ENCODE peak calls at places on chromosomes 3 and 15, in seven cellular contexts. One of them, this sample, is unnamed.
A peak's percentile ranks its signal among the peaks of the same experiment; 100 is the strongest.

GRCh38 chr15:93341164-93341563 is 252.2 kb upstream of the RGMA start:
- DNase-seq in activated T-cell treated with anti-CD3 and anti-CD28 coated beads, Interleukin-2, amount 50 U/mL, for 72 hours: no peak
- DNase-seq in hypothalamus: no peak
- DNase-seq in AG09309: no peak
- DNase-seq in D341Med: no peak
- DNase-seq in choroid plexus epithelial cell: no peak
- DNase-seq in stimulated activated CD4-positive, alpha-beta T cell treated with anti-CD3 and anti-CD28 coated beads, Interleukin-4, amount 100 ng/mL, for 24 hours: no peak
- DNase-seq in this sample: no peak

GRCh38 chr3:115658032-115658336 is 34.7 kb downstream of the GAP43 start:
- DNase-seq in activated T-cell treated with anti-CD3 and anti-CD28 coated beads, Interleukin-2, amount 50 U/mL, for 72 hours: no peak
- DNase-seq in hypothalamus: no peak
- DNase-seq in AG09309: no peak
- DNase-seq in D341Med: no peak
- DNase-seq in choroid plexus epithelial cell: peak; percentile 26
- DNase-seq in stimulated activated CD4-positive, alpha-beta T cell treated with anti-CD3 and anti-CD28 coated beads, Interleukin-4, amount 100 ng/mL, for 24 hours: no peak
- DNase-seq in this sample: no peak

GRCh38 chr3:159239054-159239453 is 437.2 kb downstream of the MFSD1 start:
- DNase-seq in activated T-cell treated with anti-CD3 and anti-CD28 coated beads, Interleukin-2, amount 50 U/mL, for 72 hours: no peak
- DNase-seq in hypothalamus: no peak
- DNase-seq in AG09309: peak; percentile 40
- DNase-seq in D341Med: no peak
- DNase-seq in choroid plexus epithelial cell: peak; percentile 48
- DNase-seq in stimulated activated CD4-positive, alpha-beta T cell treated with anti-CD3 and anti-CD28 coated beads, Interleukin-4, amount 100 ng/mL, for 24 hours: no peak
- DNase-seq in this sample: no peak

GRCh38 chr3:4797201-4797600 is 182.0 kb upstream of the BHLHE40 start:
- DNase-seq in activated T-cell treated with anti-CD3 and anti-CD28 coated beads, Interleukin-2, amount 50 U/mL, for 72 hours: no peak
- DNase-seq in hypothalamus: no peak
- DNase-seq in AG09309: no peak
- DNase-seq in D341Med: no peak
- DNase-seq in choroid plexus epithelial cell: peak; percentile 11
- DNase-seq in stimulated activated CD4-positive, alpha-beta T cell treated with anti-CD3 and anti-CD28 coated beads, Interleukin-4, amount 100 ng/mL, for 24 hours: no peak
- DNase-seq in this sample: no peak

GRCh38 chr3:37707428-37708372 is 154.0 kb upstream of the CTDSPL start:
- DNase-seq in activated T-cell treated with anti-CD3 and anti-CD28 coated beads, Interleukin-2, amount 50 U/mL, for 72 hours: no peak
- DNase-seq in hypothalamus: no peak
- DNase-seq in AG09309: no peak
- DNase-seq in D341Med: no peak
- DNase-seq in choroid plexus epithelial cell: no peak
- DNase-seq in stimulated activated CD4-positive, alpha-beta T cell treated with anti-CD3 and anti-CD28 coated beads, Interleukin-4, amount 100 ng/mL, for 24 hours: no peak
- DNase-seq in this sample: no peak

GRCh38 chr15:88896339-88897033 is 1.1 kb upstream of the HAPLN3 start:
- DNase-seq in activated T-cell treated with anti-CD3 and anti-CD28 coated beads, Interleukin-2, amount 50 U/mL, for 72 hours: no peak
- DNase-seq in hypothalamus: no peak
- DNase-seq in AG09309: no peak
- DNase-seq in D341Med: no peak
- DNase-seq in choroid plexus epithelial cell: no peak
- DNase-seq in stimulated activated CD4-positive, alpha-beta T cell treated with anti-CD3 and anti-CD28 coated beads, Interleukin-4, amount 100 ng/mL, for 24 hours: no peak
- DNase-seq in this sample: no peak

GRCh38 chr3:187040637-187041361 is 98.5 kb downstream of the RPL39L start:
- DNase-seq in activated T-cell treated with anti-CD3 and anti-CD28 coated beads, Interleukin-2, amount 50 U/mL, for 72 hours: no peak
- DNase-seq in hypothalamus: no peak
- DNase-seq in AG09309: no peak
- DNase-seq in D341Med: no peak
- DNase-seq in choroid plexus epithelial cell: peak; percentile 51
- DNase-seq in stimulated activated CD4-positive, alpha-beta T cell treated with anti-CD3 and anti-CD28 coated beads, Interleukin-4, amount 100 ng/mL, for 24 hours: no peak
- DNase-seq in this sample: no peak

GRCh38 chr15:58608129-58608590 is 141.3 kb downstream of the ADAM10 start:
- DNase-seq in activated T-cell treated with anti-CD3 and anti-CD28 coated beads, Interleukin-2, amount 50 U/mL, for 72 hours: no peak
- DNase-seq in hypothalamus: no peak
- DNase-seq in AG09309: peak; percentile 57
- DNase-seq in D341Med: no peak
- DNase-seq in choroid plexus epithelial cell: peak; percentile 73
- DNase-seq in stimulated activated CD4-positive, alpha-beta T cell treated with anti-CD3 and anti-CD28 coated beads, Interleukin-4, amount 100 ng/mL, for 24 hours: no peak
- DNase-seq in this sample: no peak

GRCh38 chr15:43544266-43544665 is 26.9 kb downstream of the MAP1A start:
- DNase-seq in activated T-cell treated with anti-CD3 and anti-CD28 coated beads, Interleukin-2, amount 50 U/mL, for 72 hours: no peak
- DNase-seq in hypothalamus: no peak
- DNase-seq in AG09309: no peak
- DNase-seq in D341Med: no peak
- DNase-seq in choroid plexus epithelial cell: no peak
- DNase-seq in stimulated activated CD4-positive, alpha-beta T cell treated with anti-CD3 and anti-CD28 coated beads, Interleukin-4, amount 100 ng/mL, for 24 hours: no peak
- DNase-seq in this sample: no peak

GRCh38 chr3:185979721-185980121 is 41.9 kb upstream of the TRA2B start:
- DNase-seq in activated T-cell treated with anti-CD3 and anti-CD28 coated beads, Interleukin-2, amount 50 U/mL, for 72 hours: no peak
- DNase-seq in hypothalamus: no peak
- DNase-seq in AG09309: no peak
- DNase-seq in D341Med: no peak
- DNase-seq in choroid plexus epithelial cell: peak; percentile 46
- DNase-seq in stimulated activated CD4-positive, alpha-beta T cell treated with anti-CD3 and anti-CD28 coated beads, Interleukin-4, amount 100 ng/mL, for 24 hours: no peak
- DNase-seq in this sample: no peak

GRCh38 chr3:64488938-64489337 is 198.9 kb downstream of the ADAMTS9 start:
- DNase-seq in activated T-cell treated with anti-CD3 and anti-CD28 coated beads, Interleukin-2, amount 50 U/mL, for 72 hours: no peak
- DNase-seq in hypothalamus: no peak
- DNase-seq in AG09309: no peak
- DNase-seq in D341Med: no peak
- DNase-seq in choroid plexus epithelial cell: no peak
- DNase-seq in stimulated activated CD4-positive, alpha-beta T cell treated with anti-CD3 and anti-CD28 coated beads, Interleukin-4, amount 100 ng/mL, for 24 hours: no peak
- DNase-seq in this sample: no peak

GRCh38 chr3:35737934-35738706 is 98.8 kb downstream of the ARPP21 start:
- DNase-seq in activated T-cell treated with anti-CD3 and anti-CD28 coated beads, Interleukin-2, amount 50 U/mL, for 72 hours: no peak
- DNase-seq in hypothalamus: no peak
- DNase-seq in AG09309: no peak
- DNase-seq in D341Med: no peak
- DNase-seq in choroid plexus epithelial cell: no peak
- DNase-seq in stimulated activated CD4-positive, alpha-beta T cell treated with anti-CD3 and anti-CD28 coated beads, Interleukin-4, amount 100 ng/mL, for 24 hours: no peak
- DNase-seq in this sample: no peak

GRCh38 chr3:182276512-182276911 is 516.8 kb upstream of the ATP11B start:
- DNase-seq in activated T-cell treated with anti-CD3 and anti-CD28 coated beads, Interleukin-2, amount 50 U/mL, for 72 hours: no peak
- DNase-seq in hypothalamus: no peak
- DNase-seq in AG09309: no peak
- DNase-seq in D341Med: no peak
- DNase-seq in choroid plexus epithelial cell: no peak
- DNase-seq in stimulated activated CD4-positive, alpha-beta T cell treated with anti-CD3 and anti-CD28 coated beads, Interleukin-4, amount 100 ng/mL, for 24 hours: no peak
- DNase-seq in this sample: no peak

GRCh38 chr3:35641920-35642532 is 2.7 kb downstream of the ARPP21 start:
- DNase-seq in activated T-cell treated with anti-CD3 and anti-CD28 coated beads, Interleukin-2, amount 50 U/mL, for 72 hours: no peak
- DNase-seq in hypothalamus: no peak
- DNase-seq in AG09309: no peak
- DNase-seq in D341Med: no peak
- DNase-seq in choroid plexus epithelial cell: no peak
- DNase-seq in stimulated activated CD4-positive, alpha-beta T cell treated with anti-CD3 and anti-CD28 coated beads, Interleukin-4, amount 100 ng/mL, for 24 hours: no peak
- DNase-seq in this sample: no peak

GRCh38 chr15:94395626-94396025 is 164.3 kb downstream of the MCTP2 start:
- DNase-seq in activated T-cell treated with anti-CD3 and anti-CD28 coated beads, Interleukin-2, amount 50 U/mL, for 72 hours: no peak
- DNase-seq in hypothalamus: no peak
- DNase-seq in AG09309: peak; percentile 37
- DNase-seq in D341Med: no peak
- DNase-seq in choroid plexus epithelial cell: peak; percentile 40
- DNase-seq in stimulated activated CD4-positive, alpha-beta T cell treated with anti-CD3 and anti-CD28 coated beads, Interleukin-4, amount 100 ng/mL, for 24 hours: no peak
- DNase-seq in this sample: no peak

GRCh38 chr15:49987198-49987785 is 131.7 kb downstream of the ATP8B4 start:
- DNase-seq in activated T-cell treated with anti-CD3 and anti-CD28 coated beads, Interleukin-2, amount 50 U/mL, for 72 hours: no peak
- DNase-seq in hypothalamus: no peak
- DNase-seq in AG09309: no peak
- DNase-seq in D341Med: no peak
- DNase-seq in choroid plexus epithelial cell: peak; percentile 53
- DNase-seq in stimulated activated CD4-positive, alpha-beta T cell treated with anti-CD3 and anti-CD28 coated beads, Interleukin-4, amount 100 ng/mL, for 24 hours: no peak
- DNase-seq in this sample: no peak

This sample was measured in anterior cingulate cortex.